ENCODE peak calls at places on chromosome 17, in nine cellular contexts. One of them, this sample, is unnamed. For H3K4me1, the result is how much of the 10 kb centered on the place peaks cover.

GRCh38 chr17:38743556-38744171 is 4.5 kb downstream of the PCGF2 start:
- DNase-seq in iPS DF 6.9: no peak
- DNase-seq in GM23248: no peak
- DNase-seq in colonic mucosa: peak
- DNase-seq in sigmoid colon: no peak
- DNase-seq in IMR-90: no peak
- DNase-seq in GM23338: peak
- DNase-seq in heart left ventricle: no peak
- DNase-seq in mammary epithelial cell: no peak
- DNase-seq in this sample: no peak

GRCh38 chr17:70510288-70510687 is 341.0 kb downstream of the KCNJ2 start:
- DNase-seq in iPS DF 6.9: no peak
- DNase-seq in GM23248: no peak
- DNase-seq in colonic mucosa: no peak
- DNase-seq in sigmoid colon: no peak
- DNase-seq in IMR-90: no peak
- DNase-seq in GM23338: no peak
- DNase-seq in heart left ventricle: no peak
- DNase-seq in mammary epithelial cell: no peak
- DNase-seq in this sample: no peak

GRCh38 chr17:69503711-69504110 is 89.2 kb downstream of the MAP2K6 start:
- DNase-seq in iPS DF 6.9: no peak
- DNase-seq in GM23248: no peak
- DNase-seq in colonic mucosa: no peak
- DNase-seq in sigmoid colon: no peak
- DNase-seq in IMR-90: no peak
- DNase-seq in GM23338: no peak
- DNase-seq in heart left ventricle: no peak
- DNase-seq in mammary epithelial cell: no peak
- DNase-seq in this sample: no peak

GRCh38 chr17:22510504-22510903 is 818.2 kb downstream of the KCNJ18 start:
- DNase-seq in iPS DF 6.9: no peak
- DNase-seq in GM23248: no peak
- DNase-seq in colonic mucosa: no peak
- DNase-seq in sigmoid colon: no peak
- DNase-seq in IMR-90: no peak
- DNase-seq in GM23338: no peak
- DNase-seq in heart left ventricle: no peak
- DNase-seq in mammary epithelial cell: no peak
- DNase-seq in this sample: no peak

GRCh38 chr17:59643159-59643857 is 23.6 kb downstream of the CLTC start:
- DNase-seq in iPS DF 6.9: no peak
- DNase-seq in GM23248: peak
- DNase-seq in colonic mucosa: no peak
- DNase-seq in sigmoid colon: no peak
- DNase-seq in IMR-90: peak
- DNase-seq in GM23338: peak
- DNase-seq in heart left ventricle: no peak
- DNase-seq in mammary epithelial cell: peak
- DNase-seq in this sample: no peak

GRCh38 chr17:8954339-8954738 is 11.2 kb downstream of the PIK3R5 start:
- DNase-seq in iPS DF 6.9: no peak
- DNase-seq in GM23248: no peak
- DNase-seq in colonic mucosa: peak
- DNase-seq in sigmoid colon: peak
- DNase-seq in IMR-90: no peak
- DNase-seq in GM23338: peak
- DNase-seq in heart left ventricle: peak
- DNase-seq in mammary epithelial cell: no peak
- DNase-seq in this sample: peak

GRCh38 chr17:80032614-80033171 is 3.0 kb downstream of the TBC1D16 start:
- DNase-seq in iPS DF 6.9: no peak
- DNase-seq in GM23248: no peak
- DNase-seq in colonic mucosa: no peak
- DNase-seq in sigmoid colon: no peak
- DNase-seq in IMR-90: no peak
- DNase-seq in GM23338: no peak
- DNase-seq in heart left ventricle: no peak
- DNase-seq in mammary epithelial cell: no peak
- DNase-seq in this sample: no peak

GRCh38 chr17:57097832-57098421 is 12.9 kb downstream of the AKAP1 start:
- DNase-seq in iPS DF 6.9: no peak
- DNase-seq in GM23248: peak
- DNase-seq in colonic mucosa: no peak
- DNase-seq in sigmoid colon: peak
- DNase-seq in IMR-90: peak
- DNase-seq in GM23338: no peak
- DNase-seq in heart left ventricle: peak
- DNase-seq in mammary epithelial cell: peak
- DNase-seq in this sample: no peak

DNA sequence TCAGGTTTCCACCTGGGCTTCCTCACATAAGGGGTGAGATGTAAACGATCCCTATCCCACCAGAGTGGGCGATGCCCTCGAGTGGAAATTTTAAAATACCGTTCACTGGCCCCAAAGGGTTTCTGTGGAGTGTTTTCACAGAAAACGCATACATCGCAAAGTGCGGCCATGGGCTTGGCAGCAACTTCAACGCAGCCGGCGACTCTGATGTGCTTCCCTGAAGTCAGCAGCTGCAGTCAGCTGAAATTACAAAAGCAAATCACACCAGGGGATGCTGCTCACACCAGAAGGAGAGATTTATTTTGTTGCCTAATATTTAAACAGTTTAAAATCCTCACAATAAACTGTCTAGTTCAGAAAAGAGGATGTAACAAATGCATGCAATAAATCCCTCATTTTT is 17.6 kb upstream of the XYLT2 start:
- DNase-seq in iPS DF 6.9: no peak
- DNase-seq in GM23248: no peak
- DNase-seq in colonic mucosa: no peak
- DNase-seq in sigmoid colon: no peak
- DNase-seq in IMR-90: no peak
- DNase-seq in GM23338: no peak
- DNase-seq in heart left ventricle: no peak
- DNase-seq in mammary epithelial cell: no peak
- DNase-seq in this sample: no peak
- H3K4me1 ChIP-seq in iPS DF 6.9: under half
- H3K4me1 ChIP-seq in GM23248: under half
- H3K4me1 ChIP-seq in colonic mucosa: under half
- H3K4me1 ChIP-seq in sigmoid colon: under half
- H3K4me1 ChIP-seq in IMR-90: under half
- H3K4me1 ChIP-seq in GM23338: under half
- H3K4me1 ChIP-seq in heart left ventricle: under half
- H3K4me1 ChIP-seq in mammary epithelial cell: under half
- H3K4me1 ChIP-seq in this sample: under half

GRCh38 chr17:78249074-78249835 is 17.8 kb downstream of the TMEM235 start:
- DNase-seq in iPS DF 6.9: no peak
- DNase-seq in GM23248: no peak
- DNase-seq in colonic mucosa: no peak
- DNase-seq in sigmoid colon: no peak
- DNase-seq in IMR-90: no peak
- DNase-seq in GM23338: no peak
- DNase-seq in heart left ventricle: no peak
- DNase-seq in mammary epithelial cell: no peak
- DNase-seq in this sample: no peak

GRCh38 chr17:78250891-78251772 is 19.7 kb downstream of the TMEM235 start:
- DNase-seq in iPS DF 6.9: peak
- DNase-seq in GM23248: peak
- DNase-seq in colonic mucosa: peak
- DNase-seq in sigmoid colon: peak
- DNase-seq in IMR-90: peak
- DNase-seq in GM23338: peak
- DNase-seq in heart left ventricle: peak
- DNase-seq in mammary epithelial cell: peak
- DNase-seq in this sample: peak

GRCh38 chr17:78248051-78248914 is 16.9 kb downstream of the TMEM235 start:
- DNase-seq in iPS DF 6.9: no peak
- DNase-seq in GM23248: no peak
- DNase-seq in colonic mucosa: no peak
- DNase-seq in sigmoid colon: no peak
- DNase-seq in IMR-90: no peak
- DNase-seq in GM23338: no peak
- DNase-seq in heart left ventricle: no peak
- DNase-seq in mammary epithelial cell: no peak
- DNase-seq in this sample: no peak

GRCh38 chr17:78249836-78250806 is 18.7 kb downstream of the TMEM235 start:
- DNase-seq in iPS DF 6.9: no peak
- DNase-seq in GM23248: no peak
- DNase-seq in colonic mucosa: no peak
- DNase-seq in sigmoid colon: peak
- DNase-seq in IMR-90: no peak
- DNase-seq in GM23338: no peak
- DNase-seq in heart left ventricle: no peak
- DNase-seq in mammary epithelial cell: no peak
- DNase-seq in this sample: no peak

DNA sequence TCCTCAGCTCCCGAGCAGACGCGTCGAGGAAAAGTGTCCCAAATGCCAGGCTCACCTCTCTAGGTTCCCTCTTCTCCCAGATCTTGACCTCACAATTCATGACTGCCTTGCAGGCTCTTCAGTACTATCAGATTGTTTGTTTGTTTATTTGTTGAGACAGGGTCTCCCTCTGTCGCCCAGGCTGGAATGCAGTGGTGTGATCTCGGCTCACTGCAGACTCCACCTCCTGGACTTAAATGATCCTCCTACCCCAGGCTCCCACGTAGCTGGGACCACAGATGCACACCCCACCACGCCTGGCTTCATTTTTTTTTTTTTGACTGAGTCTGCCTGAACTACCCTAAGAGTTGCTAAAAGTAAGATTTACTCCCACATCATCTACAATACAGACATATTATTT is 15.9 kb downstream of the TMEM235 start:
- DNase-seq in iPS DF 6.9: no peak
- DNase-seq in GM23248: no peak
- DNase-seq in colonic mucosa: no peak
- DNase-seq in sigmoid colon: no peak
- DNase-seq in IMR-90: no peak
- DNase-seq in GM23338: no peak
- DNase-seq in heart left ventricle: no peak
- DNase-seq in mammary epithelial cell: no peak
- DNase-seq in this sample: no peak
- H3K27ac ChIP-seq in iPS DF 6.9: no peak
- H3K27ac ChIP-seq in GM23248: no peak
- H3K27ac ChIP-seq in colonic mucosa: no peak
- H3K27ac ChIP-seq in sigmoid colon: no peak
- H3K27ac ChIP-seq in IMR-90: no peak
- H3K27ac ChIP-seq in GM23338: no peak
- H3K27ac ChIP-seq in heart left ventricle: no peak
- H3K27ac ChIP-seq in mammary epithelial cell: no peak
- H3K27ac ChIP-seq in this sample: no peak

GRCh38 chr17:75684924-75685323 is 17.8 kb downstream of the SAP30BP start:
- DNase-seq in iPS DF 6.9: no peak
- DNase-seq in GM23248: peak
- DNase-seq in colonic mucosa: peak
- DNase-seq in sigmoid colon: peak
- DNase-seq in IMR-90: no peak
- DNase-seq in GM23338: no peak
- DNase-seq in heart left ventricle: no peak
- DNase-seq in mammary epithelial cell: peak
- DNase-seq in this sample: peak

GRCh38 chr17:75684249-75684648 is 17.1 kb downstream of the SAP30BP start:
- DNase-seq in iPS DF 6.9: no peak
- DNase-seq in GM23248: peak
- DNase-seq in colonic mucosa: no peak
- DNase-seq in sigmoid colon: no peak
- DNase-seq in IMR-90: peak
- DNase-seq in GM23338: no peak
- DNase-seq in heart left ventricle: no peak
- DNase-seq in mammary epithelial cell: peak
- DNase-seq in this sample: peak

GRCh38 chr17:75681289-75681688 is 14.2 kb downstream of the SAP30BP start:
- DNase-seq in iPS DF 6.9: no peak
- DNase-seq in GM23248: peak
- DNase-seq in colonic mucosa: no peak
- DNase-seq in sigmoid colon: no peak
- DNase-seq in IMR-90: peak
- DNase-seq in GM23338: no peak
- DNase-seq in heart left ventricle: no peak
- DNase-seq in mammary epithelial cell: peak
- DNase-seq in this sample: no peak

GRCh38 chr17:75685508-75685907 is 18.4 kb downstream of the SAP30BP start:
- DNase-seq in iPS DF 6.9: no peak
- DNase-seq in GM23248: peak
- DNase-seq in colonic mucosa: no peak
- DNase-seq in sigmoid colon: peak
- DNase-seq in IMR-90: no peak
- DNase-seq in GM23338: no peak
- DNase-seq in heart left ventricle: no peak
- DNase-seq in mammary epithelial cell: peak
- DNase-seq in this sample: peak

GRCh38 chr17:75683467-75684041 is 16.4 kb downstream of the SAP30BP start:
- DNase-seq in iPS DF 6.9: no peak
- DNase-seq in GM23248: peak
- DNase-seq in colonic mucosa: no peak
- DNase-seq in sigmoid colon: no peak
- DNase-seq in IMR-90: peak
- DNase-seq in GM23338: no peak
- DNase-seq in heart left ventricle: no peak
- DNase-seq in mammary epithelial cell: peak
- DNase-seq in this sample: peak
- H3K4me1 ChIP-seq in iPS DF 6.9: under half
- H3K4me1 ChIP-seq in GM23248: half or more
- H3K4me1 ChIP-seq in colonic mucosa: under half
- H3K4me1 ChIP-seq in sigmoid colon: under half
- H3K4me1 ChIP-seq in IMR-90: under half
- H3K4me1 ChIP-seq in GM23338: under half
- H3K4me1 ChIP-seq in heart left ventricle: under half
- H3K4me1 ChIP-seq in mammary epithelial cell: half or more
- H3K4me1 ChIP-seq in this sample: under half

DNA sequence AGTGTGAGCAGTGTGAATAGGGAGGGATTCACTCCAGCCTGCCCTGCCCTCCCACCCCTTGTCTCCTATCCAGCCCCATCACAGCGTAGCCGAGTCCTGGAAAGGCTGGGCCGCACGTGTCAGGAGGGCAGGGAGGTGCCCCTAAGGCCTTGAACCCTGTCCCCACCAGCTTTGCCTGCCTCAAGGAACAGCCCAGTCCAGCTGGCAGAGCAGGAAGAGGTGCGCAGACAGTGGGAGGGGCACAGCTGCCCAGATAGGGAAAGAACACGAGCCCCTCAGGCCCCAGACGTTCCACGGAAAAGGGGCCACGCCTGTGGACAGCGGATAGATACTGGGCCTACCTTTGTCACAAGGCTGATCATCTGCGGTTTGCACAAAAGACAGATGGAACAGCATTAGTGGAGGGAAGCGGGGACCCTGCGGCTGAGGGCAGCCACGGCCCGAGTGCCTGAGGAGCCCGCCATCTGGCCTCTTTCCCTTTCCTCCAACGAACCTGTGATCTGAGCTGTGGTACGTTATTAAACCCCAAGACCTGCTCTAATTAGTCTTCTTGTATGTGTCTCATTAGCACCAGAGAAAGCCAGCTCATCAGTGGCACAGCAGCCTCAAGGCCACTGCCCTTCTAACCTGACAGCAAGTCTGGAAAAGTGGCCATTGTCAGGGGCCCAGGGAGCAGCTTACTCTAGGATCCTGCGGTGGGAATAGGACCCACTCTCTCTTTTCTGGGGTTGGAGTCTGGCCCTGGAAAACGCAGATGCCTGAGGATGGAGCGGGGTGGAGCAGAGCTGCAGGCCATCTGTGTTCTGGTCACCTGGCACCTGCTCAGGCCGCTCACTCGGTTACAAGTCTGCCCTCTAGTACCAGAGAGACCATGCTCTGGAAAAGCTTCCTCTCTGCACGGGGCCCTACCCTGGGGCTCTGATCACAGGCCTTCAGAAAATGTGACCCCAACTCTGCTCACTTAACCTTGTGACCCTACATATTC is 16.3 kb downstream of the MPP3 start:
- DNase-seq in iPS DF 6.9: no peak
- DNase-seq in GM23248: no peak
- DNase-seq in colonic mucosa: no peak
- DNase-seq in sigmoid colon: peak
- DNase-seq in IMR-90: no peak
- DNase-seq in GM23338: no peak
- DNase-seq in heart left ventricle: no peak
- DNase-seq in mammary epithelial cell: no peak
- DNase-seq in this sample: peak
- H3K27ac ChIP-seq in iPS DF 6.9: no peak
- H3K27ac ChIP-seq in GM23248: no peak
- H3K27ac ChIP-seq in colonic mucosa: no peak
- H3K27ac ChIP-seq in sigmoid colon: no peak
- H3K27ac ChIP-seq in IMR-90: no peak
- H3K27ac ChIP-seq in GM23338: no peak
- H3K27ac ChIP-seq in heart left ventricle: no peak
- H3K27ac ChIP-seq in mammary epithelial cell: no peak
- H3K27ac ChIP-seq in this sample: no peak